ENCODE peak calls at places on chromosomes 6 and 20, in eight cellular contexts. S, Z, C, U, R, E, G and N are unnamed samples.

GRCh38 chr6:130760006-130760405 is 67.2 kb upstream of the SMLR1 start:
- DNase-seq in S (peak), Z (peak), C (no peak), U (peak), R (peak), E (peak), G (peak), N (peak)

GRCh38 chr20:44727039-44727438 is 11.9 kb downstream of the CCN5 start:
- DNase-seq in S (no peak), Z (no peak), C (no peak), U (no peak), R (no peak), E (no peak), G (no peak), N (no peak)

GRCh38 chr20:13546497-13547131 is 92.1 kb downstream of the TASP1 start:
- DNase-seq in S (peak), Z (peak), C (peak), U (peak), R (peak), E (peak), G (peak), N (peak)

GRCh38 chr6:134452901-134453300 is 135.0 kb upstream of the SGK1 start:
- DNase-seq in S (no peak), Z (no peak), C (no peak), U (no peak), R (no peak), E (peak), G (no peak), N (no peak)

GRCh38 chr6:13524801-13525508 is 37.6 kb upstream of the GFOD1 start:
- DNase-seq in S (no peak), Z (no peak), C (no peak), U (no peak), R (peak), E (no peak), G (no peak), N (no peak)

GRCh38 chr6:14713008-14713452 is 532.8 kb upstream of the JARID2 start:
- DNase-seq in S (peak), Z (peak), C (peak), U (peak), R (no peak), E (peak), G (peak), N (no peak)

GRCh38 chr6:161272600-161273355 is 1.1 kb downstream of the AGPAT4 start:
- DNase-seq in S (no peak), Z (peak), C (no peak), U (peak), R (no peak), E (peak), G (peak), N (peak)

GRCh38 chr20:53738039-53738944 is 144.7 kb upstream of the ZNF217 start:
- DNase-seq in S (peak), Z (peak), C (peak), U (peak), R (peak), E (peak), G (peak), N (peak)

GRCh38 chr6:150025201-150025917 is at the start of gene RAET1L:
- DNase-seq in S (peak), Z (peak), C (peak), U (peak), R (no peak), E (peak), G (peak), N (peak)

GRCh38 chr6:111918825-111919224 is 45.6 kb upstream of the FYN start:
- DNase-seq in S (no peak), Z (peak), C (no peak), U (peak), R (no peak), E (peak), G (no peak), N (no peak)

GRCh38 chr6:142192343-142192742 is 45.3 kb downstream of the VTA1 start:
- DNase-seq in S (no peak), Z (no peak), C (no peak), U (no peak), R (no peak), E (no peak), G (no peak), N (no peak)

GRCh38 chr6:169958510-169958909 is 207.1 kb downstream of the ERMARD start:
- DNase-seq in S (no peak), Z (no peak), C (no peak), U (no peak), R (no peak), E (no peak), G (no peak), N (no peak)

GRCh38 chr6:158076548-158076947 is 91.5 kb downstream of the SERAC1 start:
- DNase-seq in S (no peak), Z (no peak), C (no peak), U (no peak), R (no peak), E (no peak), G (no peak), N (no peak)

GRCh38 chr6:23663652-23664051 is 462.4 kb upstream of the NRSN1 start:
- DNase-seq in S (no peak), Z (no peak), C (no peak), U (no peak), R (no peak), E (no peak), G (no peak), N (no peak)

GRCh38 chr20:34516038-34516873 is at the start of gene DYNLRB1:
- DNase-seq in S (peak), Z (peak), C (peak), U (peak), R (peak), E (peak), G (peak), N (peak)

GRCh38 chr20:44776977-44777376 is 31.3 kb downstream of the KCNK15 start:
- DNase-seq in S (peak), Z (peak), C (no peak), U (peak), R (no peak), E (peak), G (peak), N (peak)

GRCh38 chr6:110039996-110040383 is 61.9 kb downstream of the GPR6 start:
- DNase-seq in S (peak), Z (peak), C (no peak), U (peak), R (peak), E (peak), G (peak), N (peak)

GRCh38 chr6:43817192-43817591 is 47.2 kb downstream of the VEGFA start:
- DNase-seq in S (peak), Z (peak), C (no peak), U (no peak), R (peak), E (no peak), G (peak), N (peak)

GRCh38 chr6:33854572-33855030 is 50.8 kb upstream of the MLN start:
- DNase-seq in S (no peak), Z (no peak), C (no peak), U (no peak), R (no peak), E (no peak), G (no peak), N (no peak)

GRCh38 chr20:53929399-53929798 is 141.0 kb downstream of the BCAS1 start:
- DNase-seq in S (no peak), Z (no peak), C (no peak), U (no peak), R (no peak), E (no peak), G (no peak), N (no peak)

GRCh38 chr20:58431134-58431533 is 42.1 kb downstream of the VAPB start:
- DNase-seq in S (no peak), Z (peak), C (no peak), U (peak), R (no peak), E (peak), G (no peak), N (no peak)

GRCh38 chr6:89244237-89244985 is 27.3 kb upstream of the GABRR1 start:
- DNase-seq in S (no peak), Z (no peak), C (no peak), U (no peak), R (peak), E (no peak), G (no peak), N (no peak)

GRCh38 chr20:59987135-59987534 is 28.9 kb downstream of the CDH26 start:
- DNase-seq in S (peak), Z (no peak), C (peak), U (no peak), R (no peak), E (no peak), G (peak), N (no peak)

GRCh38 chr6:33765368-33765767 is 18.7 kb upstream of the IP6K3 start:
- DNase-seq in S (no peak), Z (no peak), C (no peak), U (no peak), R (no peak), E (no peak), G (no peak), N (no peak)

GRCh38 chr6:72286911-72287311 is 335.0 kb upstream of the KCNQ5 start:
- DNase-seq in S (peak), Z (peak), C (no peak), U (peak), R (no peak), E (peak), G (peak), N (no peak)

GRCh38 chr20:1301031-1301529 is 27.9 kb downstream of the SDCBP2 start:
- DNase-seq in S (peak), Z (peak), C (peak), U (peak), R (no peak), E (peak), G (peak), N (peak)

GRCh38 chr6:149895702-149896310 is 2.1 kb downstream of the RAET1E start:
- DNase-seq in S (peak), Z (peak), C (peak), U (peak), R (no peak), E (peak), G (peak), N (no peak)

GRCh38 chr6:3039384-3039783 is 28.9 kb upstream of the RIPK1 start:
- DNase-seq in S (no peak), Z (no peak), C (no peak), U (no peak), R (no peak), E (no peak), G (no peak), N (no peak)

GRCh38 chr20:45416917-45417316 is 976 bp downstream of the PIGT start:
- DNase-seq in S (no peak), Z (no peak), C (no peak), U (no peak), R (peak), E (no peak), G (no peak), N (no peak)

GRCh38 chr6:131555992-131556391 is 17.0 kb upstream of the ARG1 start:
- DNase-seq in S (no peak), Z (no peak), C (no peak), U (no peak), R (no peak), E (no peak), G (no peak), N (no peak)

GRCh38 chr20:9397928-9398327 is 116.5 kb upstream of the LAMP5 start:
- DNase-seq in S (no peak), Z (no peak), C (no peak), U (no peak), R (peak), E (no peak), G (no peak), N (no peak)

GRCh38 chr20:58651823-58652605 is 931 bp downstream of the STX16 start:
- DNase-seq in S (peak), Z (peak), C (peak), U (peak), R (peak), E (peak), G (peak), N (peak)

GRCh38 chr6:32192608-32193039 is at the start of gene GPSM3:
- DNase-seq in S (no peak), Z (peak), C (no peak), U (no peak), R (peak), E (peak), G (no peak), N (peak)

GRCh38 chr6:15892369-15892768 is 229.5 kb upstream of the DTNBP1 start:
- DNase-seq in S (no peak), Z (no peak), C (no peak), U (no peak), R (no peak), E (no peak), G (no peak), N (no peak)

GRCh38 chr6:15888798-15889772 is 226.3 kb upstream of the DTNBP1 start:
- DNase-seq in S (no peak), Z (no peak), C (no peak), U (no peak), R (no peak), E (no peak), G (no peak), N (no peak)

GRCh38 chr6:15897063-15897934 is 231.6 kb upstream of the MYLIP start:
- DNase-seq in S (no peak), Z (peak), C (no peak), U (peak), R (no peak), E (no peak), G (peak), N (peak)

GRCh38 chr6:15894973-15895858 is 232.4 kb upstream of the DTNBP1 start:
- DNase-seq in S (no peak), Z (no peak), C (no peak), U (no peak), R (no peak), E (no peak), G (no peak), N (peak)

DNA sequence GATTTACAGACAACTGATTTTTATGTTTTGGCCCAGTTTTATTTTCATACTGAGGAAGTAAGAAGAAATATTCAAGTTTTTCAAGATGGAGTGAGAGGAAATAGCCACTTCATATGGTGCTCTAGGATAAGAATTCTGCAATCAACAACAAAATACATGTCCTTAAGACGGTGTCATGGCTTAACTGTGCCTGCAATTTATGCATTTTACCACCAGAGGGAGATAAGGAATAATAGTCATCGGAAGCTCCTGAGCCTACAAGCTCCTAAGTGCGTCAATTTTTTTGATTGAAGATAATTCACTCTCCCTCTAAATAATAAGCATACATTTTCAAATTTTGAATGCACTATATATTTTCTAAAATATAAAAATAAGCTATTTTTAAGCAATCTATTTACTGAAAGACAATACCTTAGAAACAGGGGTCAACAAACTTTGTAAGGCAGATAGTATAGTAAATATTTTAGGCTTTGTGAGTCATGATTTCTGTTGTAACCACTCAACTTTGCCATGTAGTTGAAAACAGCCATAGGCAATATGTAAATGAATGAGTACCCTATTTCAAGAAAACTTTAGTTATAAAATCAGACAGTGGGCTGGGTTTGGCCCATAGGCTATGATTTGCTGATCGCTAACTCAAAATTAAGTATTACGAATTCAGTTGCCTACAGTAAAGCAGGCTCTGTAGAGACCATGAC is 230.9 kb upstream of the DTNBP1 start:
- DNase-seq in S (peak), Z (peak), C (no peak), U (no peak), R (peak), E (no peak), G (peak), N (peak)
- TF ChIP-seq CTCF in S (peak), Z (no peak), C (peak), U (no peak), R (peak), E (peak), G (peak), N (peak)

GRCh38 chr6:87919001-87919400 is 128.6 kb upstream of the SPACA1 start:
- DNase-seq in S (no peak), Z (no peak), C (no peak), U (no peak), R (peak), E (no peak), G (no peak), N (no peak)
- H2AFZ ChIP-seq in S (no peak), Z (no peak), C (no peak), U (no peak), R (no peak), E (no peak), G (no peak), N (no peak)

GRCh38 chr6:6131492-6132109 is 124.9 kb upstream of the NRN1 start:
- DNase-seq in S (peak), Z (no peak), C (no peak), U (no peak), R (peak), E (no peak), G (peak), N (peak)
- TF ChIP-seq CTCF in S (peak), Z (no peak), C (peak), U (peak), R (peak), E (peak), G (peak), N (peak)

GRCh38 chr6:21350917-21351316 is 242.6 kb upstream of the SOX4 start:
- DNase-seq in S (no peak), Z (no peak), C (no peak), U (no peak), R (no peak), E (no peak), G (no peak), N (no peak)

GRCh38 chr6:21349834-21350233 is 243.7 kb upstream of the SOX4 start:
- DNase-seq in S (no peak), Z (no peak), C (no peak), U (no peak), R (no peak), E (no peak), G (no peak), N (no peak)

GRCh38 chr6:21352131-21352530 is 241.4 kb upstream of the SOX4 start:
- DNase-seq in S (no peak), Z (no peak), C (no peak), U (no peak), R (no peak), E (no peak), G (no peak), N (no peak)

GRCh38 chr6:21348462-21349195 is 244.9 kb upstream of the SOX4 start:
- DNase-seq in S (peak), Z (peak), C (no peak), U (peak), R (no peak), E (peak), G (peak), N (peak)
- H2AFZ ChIP-seq in S (peak), Z (peak), C (peak), U (peak), R (no peak), E (no peak), G (peak), N (peak)